ENCODE peak calls at places on chromosomes 1 and 21, in four cellular contexts. Z, J, R and F are unnamed samples.

GRCh38 chr1:54105736-54106269 is 47.0 kb downstream of the CDCP2 start:
- DNase-seq in R (peak), J (peak), Z (no peak), F (no peak)

GRCh38 chr1:246651012-246651411 is 73.2 kb upstream of the SCCPDH start:
- DNase-seq in Z (no peak), R (no peak), J (no peak), F (no peak)

GRCh38 chr1:84078108-84078823 is 65.8 kb upstream of the PRKACB start:
- DNase-seq in J (peak), Z (no peak), R (peak), F (no peak)

GRCh38 chr1:58773406-58773840 is 10.4 kb downstream of the JUN start:
- DNase-seq in R (no peak), J (peak), Z (no peak), F (no peak)

GRCh38 chr1:67874501-67875111 is 41.3 kb upstream of the GNG12 start:
- DNase-seq in R (no peak), J (peak), Z (no peak), F (no peak)

GRCh38 chr1:162631546-162632233 is 574 bp upstream of the DDR2 start:
- DNase-seq in R (no peak), J (peak), Z (no peak), F (no peak)

GRCh38 chr1:41633764-41634163 is 149.3 kb upstream of the EDN2 start:
- DNase-seq in R (no peak), Z (no peak), J (no peak), F (no peak)

GRCh38 chr21:45698493-45698947 is 55.0 kb downstream of the PCBP3 start:
- DNase-seq in J (peak), Z (no peak), R (no peak), F (no peak)

GRCh38 chr1:176557543-176558258 is 94.7 kb downstream of the PAPPA2 start:
- DNase-seq in J (no peak), R (no peak), Z (no peak), F (no peak)

GRCh38 chr1:42975038-42975437 is 16.4 kb upstream of the SLC2A1 start:
- DNase-seq in R (no peak), Z (no peak), J (no peak), F (no peak)

GRCh38 chr1:114468710-114469468 is 42.1 kb downstream of the TRIM33 start:
- DNase-seq in Z (peak), R (no peak), J (no peak), F (no peak)

GRCh38 chr1:197314672-197315071 is 46.6 kb downstream of the CRB1 start:
- DNase-seq in R (no peak), J (no peak), Z (peak), F (no peak)

GRCh38 chr1:162003825-162004205 is 19.9 kb downstream of the OLFML2B start:
- DNase-seq in R (no peak), J (peak), Z (peak), F (no peak)